ENCODE peak calls at places on chromosomes 2 and 18, in eight cellular contexts. One of them, this sample, is unnamed.

GRCh38 chr2:100832885-100833284 is 12.9 kb downstream of the NPAS2 start:
- DNase-seq in adrenal gland: no peak
- DNase-seq in CD4-positive, alpha-beta T cell: no peak
- DNase-seq in stomach: no peak
- DNase-seq in A549: no peak
- DNase-seq in mesenchymal stem cell: no peak
- DNase-seq in ovary: no peak
- DNase-seq in body of pancreas: peak
- DNase-seq in this sample: no peak

GRCh38 chr2:85750509-85751299 is 3.1 kb upstream of the ATOH8 start:
- DNase-seq in adrenal gland: peak
- DNase-seq in CD4-positive, alpha-beta T cell: peak
- DNase-seq in stomach: peak
- DNase-seq in A549: peak
- DNase-seq in mesenchymal stem cell: peak
- DNase-seq in ovary: peak
- DNase-seq in body of pancreas: peak
- DNase-seq in this sample: no peak

GRCh38 chr18:58541789-58542425 is 87.0 kb downstream of the ALPK2 start:
- DNase-seq in adrenal gland: no peak
- DNase-seq in CD4-positive, alpha-beta T cell: peak
- DNase-seq in stomach: no peak
- DNase-seq in A549: peak
- DNase-seq in mesenchymal stem cell: peak
- DNase-seq in ovary: no peak
- DNase-seq in body of pancreas: no peak
- DNase-seq in this sample: no peak

GRCh38 chr2:3277050-3277747 is 100.4 kb downstream of the EIPR1 start:
- DNase-seq in adrenal gland: no peak
- DNase-seq in CD4-positive, alpha-beta T cell: no peak
- DNase-seq in stomach: peak
- DNase-seq in A549: no peak
- DNase-seq in mesenchymal stem cell: no peak
- DNase-seq in ovary: no peak
- DNase-seq in body of pancreas: no peak
- DNase-seq in this sample: no peak

GRCh38 chr2:181998045-181998444 is 12.4 kb downstream of the PPP1R1C start:
- DNase-seq in adrenal gland: no peak
- DNase-seq in CD4-positive, alpha-beta T cell: no peak
- DNase-seq in stomach: no peak
- DNase-seq in A549: no peak
- DNase-seq in mesenchymal stem cell: no peak
- DNase-seq in ovary: no peak
- DNase-seq in body of pancreas: no peak
- DNase-seq in this sample: no peak

GRCh38 chr18:62566199-62566598 is 43.4 kb downstream of the ZCCHC2 start:
- DNase-seq in adrenal gland: peak
- DNase-seq in CD4-positive, alpha-beta T cell: no peak
- DNase-seq in stomach: peak
- DNase-seq in A549: peak
- DNase-seq in mesenchymal stem cell: peak
- DNase-seq in ovary: no peak
- DNase-seq in body of pancreas: peak
- DNase-seq in this sample: no peak

GRCh38 chr2:179646173-179646762 is 215.1 kb downstream of the ZNF385B start:
- DNase-seq in adrenal gland: no peak
- DNase-seq in CD4-positive, alpha-beta T cell: no peak
- DNase-seq in stomach: no peak
- DNase-seq in A549: no peak
- DNase-seq in mesenchymal stem cell: no peak
- DNase-seq in ovary: no peak
- DNase-seq in body of pancreas: no peak
- DNase-seq in this sample: no peak

GRCh38 chr2:159153463-159153862 is 133.0 kb downstream of the WDSUB1 start:
- DNase-seq in adrenal gland: no peak
- DNase-seq in CD4-positive, alpha-beta T cell: no peak
- DNase-seq in stomach: peak
- DNase-seq in A549: no peak
- DNase-seq in mesenchymal stem cell: no peak
- DNase-seq in ovary: no peak
- DNase-seq in body of pancreas: no peak
- DNase-seq in this sample: no peak

GRCh38 chr2:193496786-193497185 is 1302.1 kb upstream of the TMEFF2 start:
- DNase-seq in adrenal gland: no peak
- DNase-seq in CD4-positive, alpha-beta T cell: no peak
- DNase-seq in stomach: no peak
- DNase-seq in A549: no peak
- DNase-seq in mesenchymal stem cell: no peak
- DNase-seq in ovary: no peak
- DNase-seq in body of pancreas: no peak
- DNase-seq in this sample: no peak

GRCh38 chr2:176109226-176109954 is 2.3 kb downstream of the HOXD11 start:
- DNase-seq in adrenal gland: no peak
- DNase-seq in CD4-positive, alpha-beta T cell: no peak
- DNase-seq in stomach: no peak
- DNase-seq in A549: no peak
- DNase-seq in mesenchymal stem cell: no peak
- DNase-seq in ovary: no peak
- DNase-seq in body of pancreas: no peak
- DNase-seq in this sample: no peak
- H3K27ac ChIP-seq in adrenal gland: no peak
- H3K27ac ChIP-seq in CD4-positive, alpha-beta T cell: no peak
- H3K27ac ChIP-seq in stomach: no peak
- H3K27ac ChIP-seq in A549: no peak
- H3K27ac ChIP-seq in mesenchymal stem cell: no peak
- H3K27ac ChIP-seq in ovary: no peak
- H3K27ac ChIP-seq in body of pancreas: no peak
- H3K27ac ChIP-seq in this sample: no peak

GRCh38 chr2:73971722-73972121 is 13.0 kb upstream of the TET3 start:
- DNase-seq in adrenal gland: no peak
- DNase-seq in CD4-positive, alpha-beta T cell: no peak
- DNase-seq in stomach: no peak
- DNase-seq in A549: no peak
- DNase-seq in mesenchymal stem cell: no peak
- DNase-seq in ovary: no peak
- DNase-seq in body of pancreas: no peak
- DNase-seq in this sample: no peak

GRCh38 chr2:73969356-73969755 is 15.4 kb upstream of the TET3 start:
- DNase-seq in adrenal gland: no peak
- DNase-seq in CD4-positive, alpha-beta T cell: no peak
- DNase-seq in stomach: no peak
- DNase-seq in A549: no peak
- DNase-seq in mesenchymal stem cell: peak
- DNase-seq in ovary: no peak
- DNase-seq in body of pancreas: no peak
- DNase-seq in this sample: no peak

GRCh38 chr2:73970850-73971471 is 13.7 kb upstream of the TET3 start:
- DNase-seq in adrenal gland: peak
- DNase-seq in CD4-positive, alpha-beta T cell: peak
- DNase-seq in stomach: peak
- DNase-seq in A549: no peak
- DNase-seq in mesenchymal stem cell: no peak
- DNase-seq in ovary: peak
- DNase-seq in body of pancreas: peak
- DNase-seq in this sample: peak

GRCh38 chr2:73968357-73968937 is 16.3 kb upstream of the TET3 start:
- DNase-seq in adrenal gland: no peak
- DNase-seq in CD4-positive, alpha-beta T cell: no peak
- DNase-seq in stomach: no peak
- DNase-seq in A549: no peak
- DNase-seq in mesenchymal stem cell: no peak
- DNase-seq in ovary: no peak
- DNase-seq in body of pancreas: no peak
- DNase-seq in this sample: no peak

DNA sequence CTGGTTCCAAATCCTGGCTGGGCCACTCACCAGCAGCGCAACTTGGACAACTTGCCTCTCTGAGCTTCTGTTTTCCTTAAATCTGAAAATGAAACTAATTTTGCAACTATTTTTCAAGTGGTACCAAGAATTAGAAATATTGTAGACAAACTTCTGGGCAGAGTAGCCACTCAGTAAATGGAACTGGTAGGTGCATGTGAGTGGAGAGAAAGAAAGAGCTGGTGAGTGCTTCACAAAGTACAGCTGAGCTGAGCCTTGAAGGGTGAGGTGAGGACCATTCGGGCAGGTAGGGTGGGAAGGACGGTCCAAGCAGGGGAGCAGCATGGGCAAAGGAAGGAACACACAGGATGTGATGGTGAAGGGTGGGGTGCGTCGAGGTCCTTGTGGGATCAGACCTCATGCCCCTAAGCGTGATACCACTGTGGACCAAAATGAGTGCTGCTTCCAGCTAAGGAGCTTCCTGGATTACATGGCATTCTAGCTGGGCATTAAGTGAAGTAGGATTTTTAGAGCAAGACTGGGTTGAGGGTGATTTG is 14.4 kb upstream of the TET3 start:
- DNase-seq in adrenal gland: no peak
- DNase-seq in CD4-positive, alpha-beta T cell: no peak
- DNase-seq in stomach: no peak
- DNase-seq in A549: no peak
- DNase-seq in mesenchymal stem cell: no peak
- DNase-seq in ovary: no peak
- DNase-seq in body of pancreas: no peak
- DNase-seq in this sample: no peak
- H3K27ac ChIP-seq in adrenal gland: peak
- H3K27ac ChIP-seq in CD4-positive, alpha-beta T cell: peak
- H3K27ac ChIP-seq in stomach: peak
- H3K27ac ChIP-seq in A549: peak
- H3K27ac ChIP-seq in mesenchymal stem cell: no peak
- H3K27ac ChIP-seq in ovary: no peak
- H3K27ac ChIP-seq in body of pancreas: peak
- H3K27ac ChIP-seq in this sample: no peak

GRCh38 chr18:5619381-5619780 is 75.6 kb upstream of the EPB41L3 start:
- DNase-seq in adrenal gland: no peak
- DNase-seq in CD4-positive, alpha-beta T cell: no peak
- DNase-seq in stomach: no peak
- DNase-seq in A549: no peak
- DNase-seq in mesenchymal stem cell: no peak
- DNase-seq in ovary: no peak
- DNase-seq in body of pancreas: no peak
- DNase-seq in this sample: no peak

GRCh38 chr18:5620284-5620683 is 76.5 kb upstream of the EPB41L3 start:
- DNase-seq in adrenal gland: no peak
- DNase-seq in CD4-positive, alpha-beta T cell: no peak
- DNase-seq in stomach: no peak
- DNase-seq in A549: no peak
- DNase-seq in mesenchymal stem cell: no peak
- DNase-seq in ovary: no peak
- DNase-seq in body of pancreas: no peak
- DNase-seq in this sample: no peak

GRCh38 chr18:5622905-5623304 is 79.1 kb upstream of the EPB41L3 start:
- DNase-seq in adrenal gland: no peak
- DNase-seq in CD4-positive, alpha-beta T cell: no peak
- DNase-seq in stomach: no peak
- DNase-seq in A549: no peak
- DNase-seq in mesenchymal stem cell: no peak
- DNase-seq in ovary: no peak
- DNase-seq in body of pancreas: no peak
- DNase-seq in this sample: no peak

GRCh38 chr18:5618037-5618688 is 74.4 kb upstream of the EPB41L3 start:
- DNase-seq in adrenal gland: no peak
- DNase-seq in CD4-positive, alpha-beta T cell: no peak
- DNase-seq in stomach: no peak
- DNase-seq in A549: no peak
- DNase-seq in mesenchymal stem cell: no peak
- DNase-seq in ovary: no peak
- DNase-seq in body of pancreas: no peak
- DNase-seq in this sample: no peak
- H3K27ac ChIP-seq in adrenal gland: no peak
- H3K27ac ChIP-seq in CD4-positive, alpha-beta T cell: no peak
- H3K27ac ChIP-seq in stomach: no peak
- H3K27ac ChIP-seq in A549: no peak
- H3K27ac ChIP-seq in mesenchymal stem cell: no peak
- H3K27ac ChIP-seq in ovary: no peak
- H3K27ac ChIP-seq in body of pancreas: no peak
- H3K27ac ChIP-seq in this sample: no peak

GRCh38 chr18:79513381-79514081 is 117.8 kb downstream of the NFATC1 start:
- DNase-seq in adrenal gland: peak
- DNase-seq in CD4-positive, alpha-beta T cell: no peak
- DNase-seq in stomach: peak
- DNase-seq in A549: no peak
- DNase-seq in mesenchymal stem cell: no peak
- DNase-seq in ovary: no peak
- DNase-seq in body of pancreas: peak
- DNase-seq in this sample: no peak

GRCh38 chr18:79511671-79512301 is 116.1 kb downstream of the NFATC1 start:
- DNase-seq in adrenal gland: peak
- DNase-seq in CD4-positive, alpha-beta T cell: no peak
- DNase-seq in stomach: peak
- DNase-seq in A549: no peak
- DNase-seq in mesenchymal stem cell: no peak
- DNase-seq in ovary: peak
- DNase-seq in body of pancreas: peak
- DNase-seq in this sample: no peak

GRCh38 chr18:79511271-79511670 is 115.5 kb downstream of the NFATC1 start:
- DNase-seq in adrenal gland: peak
- DNase-seq in CD4-positive, alpha-beta T cell: no peak
- DNase-seq in stomach: peak
- DNase-seq in A549: no peak
- DNase-seq in mesenchymal stem cell: no peak
- DNase-seq in ovary: peak
- DNase-seq in body of pancreas: peak
- DNase-seq in this sample: no peak

GRCh38 chr18:79510731-79511141 is 115.0 kb downstream of the NFATC1 start:
- DNase-seq in adrenal gland: no peak
- DNase-seq in CD4-positive, alpha-beta T cell: no peak
- DNase-seq in stomach: peak
- DNase-seq in A549: no peak
- DNase-seq in mesenchymal stem cell: no peak
- DNase-seq in ovary: peak
- DNase-seq in body of pancreas: peak
- DNase-seq in this sample: no peak

DNA sequence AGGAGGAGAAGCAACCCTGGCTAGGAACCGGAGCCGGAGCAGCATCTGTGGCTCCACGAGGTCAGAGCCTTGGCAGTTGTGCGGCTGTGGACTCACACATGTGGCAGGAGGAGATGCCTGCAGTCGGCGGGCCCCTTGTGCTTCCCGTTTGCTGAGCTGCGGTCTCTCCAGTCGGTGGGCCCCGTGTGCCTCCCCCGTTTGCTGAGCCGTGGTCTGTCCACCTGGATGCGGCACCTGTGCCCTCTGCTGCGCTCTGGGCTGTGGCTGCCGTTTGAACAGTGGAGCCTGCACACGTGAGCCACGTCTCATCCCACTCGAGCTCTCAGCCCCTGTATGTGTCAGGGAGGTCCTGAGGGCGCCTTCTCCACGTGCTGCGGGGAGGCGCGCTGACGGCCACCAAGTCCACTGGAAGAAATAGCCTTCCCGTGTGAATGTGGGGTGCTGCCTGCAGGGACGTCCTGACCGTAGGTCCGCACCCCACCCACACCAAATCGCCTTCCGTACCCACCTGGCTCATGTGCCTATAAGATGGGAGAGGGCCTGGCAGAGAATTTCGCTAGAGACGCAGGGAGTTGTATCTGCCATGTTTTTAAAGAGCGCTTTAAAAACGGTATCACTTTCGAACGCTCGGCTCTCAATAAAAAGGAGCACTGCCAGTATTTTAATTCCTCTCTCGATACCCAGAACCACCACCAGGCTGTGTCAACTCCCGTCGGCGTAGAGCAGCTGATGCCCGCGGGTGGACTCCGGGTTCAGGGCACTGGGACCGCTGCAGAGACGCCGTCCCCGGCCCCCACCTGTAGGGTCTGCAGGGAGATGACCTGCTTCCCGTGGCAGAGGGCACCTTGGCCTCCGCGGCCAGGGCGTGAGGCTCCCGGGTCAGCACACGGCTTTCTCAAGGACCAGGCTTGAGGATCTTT is 117.0 kb downstream of the NFATC1 start:
- DNase-seq in adrenal gland: peak
- DNase-seq in CD4-positive, alpha-beta T cell: no peak
- DNase-seq in stomach: peak
- DNase-seq in A549: no peak
- DNase-seq in mesenchymal stem cell: no peak
- DNase-seq in ovary: peak
- DNase-seq in body of pancreas: peak
- DNase-seq in this sample: no peak
- H3K27ac ChIP-seq in adrenal gland: no peak
- H3K27ac ChIP-seq in CD4-positive, alpha-beta T cell: no peak
- H3K27ac ChIP-seq in stomach: no peak
- H3K27ac ChIP-seq in A549: no peak
- H3K27ac ChIP-seq in mesenchymal stem cell: no peak
- H3K27ac ChIP-seq in ovary: no peak
- H3K27ac ChIP-seq in body of pancreas: no peak
- H3K27ac ChIP-seq in this sample: no peak